ENCODE peak calls at places on chromosomes 4 and X, in ten cellular contexts. One of them, this sample, is unnamed.

GRCh38 chr4:77765720-77766119 is 53.4 kb downstream of the CNOT6L start:
- DNase-seq in prostate gland: no peak
- DNase-seq in HEK293T: no peak
- DNase-seq in HS-27A: no peak
- DNase-seq in NCI-H460: no peak
- DNase-seq in stimulated activated CD8-positive, alpha-beta memory T cell treated with anti-CD3 and anti-CD28 coated beads, Interleukin-12 subunit alpha, Interleukin-12 subunit beta, amount 100 ng/mL, for 4 hours: no peak
- DNase-seq in NAMALWA: no peak
- DNase-seq in NCI-H1417 treated with DMSO at 0.1 percent for 48 hours: no peak
- DNase-seq in OCI-LY7: no peak
- DNase-seq in activated gamma-delta T cell treated with anti-CD3 and anti-CD28 coated beads, Interleukin-2, amount 50 U/mL, for 16 hours: no peak
- DNase-seq in this sample: no peak

GRCh38 chr4:84895283-84895682 is 71.2 kb downstream of the WDFY3 start:
- DNase-seq in HS-27A: no peak
- DNase-seq in NCI-H1417 treated with DMSO at 0.1 percent for 48 hours: no peak
- DNase-seq in activated gamma-delta T cell treated with anti-CD3 and anti-CD28 coated beads, Interleukin-2, amount 50 U/mL, for 16 hours: no peak
- DNase-seq in prostate gland: no peak
- DNase-seq in NAMALWA: no peak
- DNase-seq in OCI-LY7: no peak
- DNase-seq in HEK293T: no peak
- DNase-seq in NCI-H460: no peak
- DNase-seq in stimulated activated CD8-positive, alpha-beta memory T cell treated with anti-CD3 and anti-CD28 coated beads, Interleukin-12 subunit alpha, Interleukin-12 subunit beta, amount 100 ng/mL, for 4 hours: no peak
- DNase-seq in this sample: no peak

GRCh38 chrX:152061557-152061956 is 76.8 kb downstream of the MAGEA10 start:
- DNase-seq in activated gamma-delta T cell treated with anti-CD3 and anti-CD28 coated beads, Interleukin-2, amount 50 U/mL, for 16 hours: no peak
- DNase-seq in HEK293T: no peak
- DNase-seq in NAMALWA: no peak
- DNase-seq in OCI-LY7: no peak
- DNase-seq in prostate gland: no peak
- DNase-seq in NCI-H460: no peak
- DNase-seq in HS-27A: no peak
- DNase-seq in stimulated activated CD8-positive, alpha-beta memory T cell treated with anti-CD3 and anti-CD28 coated beads, Interleukin-12 subunit alpha, Interleukin-12 subunit beta, amount 100 ng/mL, for 4 hours: no peak
- DNase-seq in NCI-H1417 treated with DMSO at 0.1 percent for 48 hours: no peak
- DNase-seq in this sample: no peak

GRCh38 chr4:149823770-149824221 is 8.2 kb upstream of the IQCM start:
- DNase-seq in HEK293T: no peak
- DNase-seq in prostate gland: no peak
- DNase-seq in activated gamma-delta T cell treated with anti-CD3 and anti-CD28 coated beads, Interleukin-2, amount 50 U/mL, for 16 hours: no peak
- DNase-seq in OCI-LY7: no peak
- DNase-seq in NCI-H1417 treated with DMSO at 0.1 percent for 48 hours: no peak
- DNase-seq in NAMALWA: no peak
- DNase-seq in HS-27A: peak
- DNase-seq in stimulated activated CD8-positive, alpha-beta memory T cell treated with anti-CD3 and anti-CD28 coated beads, Interleukin-12 subunit alpha, Interleukin-12 subunit beta, amount 100 ng/mL, for 4 hours: no peak
- DNase-seq in NCI-H460: peak
- DNase-seq in this sample: peak

GRCh38 chrX:53580742-53581504 is 105.6 kb downstream of the HUWE1 start:
- DNase-seq in NCI-H1417 treated with DMSO at 0.1 percent for 48 hours: no peak
- DNase-seq in NCI-H460: no peak
- DNase-seq in OCI-LY7: no peak
- DNase-seq in HS-27A: no peak
- DNase-seq in NAMALWA: no peak
- DNase-seq in prostate gland: no peak
- DNase-seq in HEK293T: no peak
- DNase-seq in activated gamma-delta T cell treated with anti-CD3 and anti-CD28 coated beads, Interleukin-2, amount 50 U/mL, for 16 hours: no peak
- DNase-seq in stimulated activated CD8-positive, alpha-beta memory T cell treated with anti-CD3 and anti-CD28 coated beads, Interleukin-12 subunit alpha, Interleukin-12 subunit beta, amount 100 ng/mL, for 4 hours: no peak
- DNase-seq in this sample: no peak

GRCh38 chrX:54166915-54167314 is 16.1 kb downstream of the FAM120C start:
- DNase-seq in prostate gland: no peak
- DNase-seq in stimulated activated CD8-positive, alpha-beta memory T cell treated with anti-CD3 and anti-CD28 coated beads, Interleukin-12 subunit alpha, Interleukin-12 subunit beta, amount 100 ng/mL, for 4 hours: no peak
- DNase-seq in NCI-H1417 treated with DMSO at 0.1 percent for 48 hours: no peak
- DNase-seq in NCI-H460: no peak
- DNase-seq in OCI-LY7: no peak
- DNase-seq in HEK293T: no peak
- DNase-seq in HS-27A: no peak
- DNase-seq in activated gamma-delta T cell treated with anti-CD3 and anti-CD28 coated beads, Interleukin-2, amount 50 U/mL, for 16 hours: no peak
- DNase-seq in NAMALWA: no peak
- DNase-seq in this sample: no peak

GRCh38 chr4:35900608-35901243 is 343.6 kb downstream of the ARAP2 start:
- DNase-seq in NCI-H1417 treated with DMSO at 0.1 percent for 48 hours: no peak
- DNase-seq in HS-27A: no peak
- DNase-seq in NCI-H460: no peak
- DNase-seq in prostate gland: no peak
- DNase-seq in stimulated activated CD8-positive, alpha-beta memory T cell treated with anti-CD3 and anti-CD28 coated beads, Interleukin-12 subunit alpha, Interleukin-12 subunit beta, amount 100 ng/mL, for 4 hours: no peak
- DNase-seq in activated gamma-delta T cell treated with anti-CD3 and anti-CD28 coated beads, Interleukin-2, amount 50 U/mL, for 16 hours: no peak
- DNase-seq in NAMALWA: no peak
- DNase-seq in HEK293T: no peak
- DNase-seq in OCI-LY7: no peak
- DNase-seq in this sample: no peak

GRCh38 chr4:5640096-5640495 is 68.3 kb downstream of the EVC2 start:
- DNase-seq in NAMALWA: no peak
- DNase-seq in NCI-H460: no peak
- DNase-seq in activated gamma-delta T cell treated with anti-CD3 and anti-CD28 coated beads, Interleukin-2, amount 50 U/mL, for 16 hours: no peak
- DNase-seq in NCI-H1417 treated with DMSO at 0.1 percent for 48 hours: no peak
- DNase-seq in HS-27A: no peak
- DNase-seq in OCI-LY7: no peak
- DNase-seq in stimulated activated CD8-positive, alpha-beta memory T cell treated with anti-CD3 and anti-CD28 coated beads, Interleukin-12 subunit alpha, Interleukin-12 subunit beta, amount 100 ng/mL, for 4 hours: no peak
- DNase-seq in HEK293T: no peak
- DNase-seq in prostate gland: no peak
- DNase-seq in this sample: no peak

GRCh38 chr4:167956676-167957075 is 135.7 kb upstream of the ANXA10 start:
- DNase-seq in prostate gland: no peak
- DNase-seq in activated gamma-delta T cell treated with anti-CD3 and anti-CD28 coated beads, Interleukin-2, amount 50 U/mL, for 16 hours: no peak
- DNase-seq in HS-27A: no peak
- DNase-seq in OCI-LY7: no peak
- DNase-seq in NAMALWA: no peak
- DNase-seq in NCI-H1417 treated with DMSO at 0.1 percent for 48 hours: no peak
- DNase-seq in HEK293T: no peak
- DNase-seq in stimulated activated CD8-positive, alpha-beta memory T cell treated with anti-CD3 and anti-CD28 coated beads, Interleukin-12 subunit alpha, Interleukin-12 subunit beta, amount 100 ng/mL, for 4 hours: no peak
- DNase-seq in NCI-H460: no peak
- DNase-seq in this sample: peak

GRCh38 chr4:5885733-5886132 is 7.2 kb downstream of the CRMP1 start:
- DNase-seq in HS-27A: no peak
- DNase-seq in prostate gland: no peak
- DNase-seq in OCI-LY7: no peak
- DNase-seq in NCI-H460: no peak
- DNase-seq in NAMALWA: no peak
- DNase-seq in activated gamma-delta T cell treated with anti-CD3 and anti-CD28 coated beads, Interleukin-2, amount 50 U/mL, for 16 hours: no peak
- DNase-seq in NCI-H1417 treated with DMSO at 0.1 percent for 48 hours: no peak
- DNase-seq in stimulated activated CD8-positive, alpha-beta memory T cell treated with anti-CD3 and anti-CD28 coated beads, Interleukin-12 subunit alpha, Interleukin-12 subunit beta, amount 100 ng/mL, for 4 hours: no peak
- DNase-seq in HEK293T: no peak
- DNase-seq in this sample: no peak

GRCh38 chr4:147853706-147854105 is 121.8 kb downstream of the ARHGAP10 start:
- DNase-seq in OCI-LY7: no peak
- DNase-seq in HS-27A: no peak
- DNase-seq in stimulated activated CD8-positive, alpha-beta memory T cell treated with anti-CD3 and anti-CD28 coated beads, Interleukin-12 subunit alpha, Interleukin-12 subunit beta, amount 100 ng/mL, for 4 hours: no peak
- DNase-seq in NCI-H1417 treated with DMSO at 0.1 percent for 48 hours: no peak
- DNase-seq in NAMALWA: no peak
- DNase-seq in prostate gland: no peak
- DNase-seq in NCI-H460: no peak
- DNase-seq in activated gamma-delta T cell treated with anti-CD3 and anti-CD28 coated beads, Interleukin-2, amount 50 U/mL, for 16 hours: no peak
- DNase-seq in HEK293T: no peak
- DNase-seq in this sample: no peak

This sample was measured in non-pigmented ciliary epithelial cell.